ENCODE peak calls at places on chromosomes 4 and X, in six cellular contexts. N is foreskin fibroblast, I is GM13976, V is lower lobe of right lung, O is mucosa of descending colon, D is cardiac muscle cell. Y is an unnamed sample.

GRCh38 chrX:68686684-68687045 is 39.2 kb downstream of the STARD8 start:
- DNase-seq in V (peak), I (peak), O (no peak), N (peak), D (no peak), Y (no peak)

GRCh38 chrX:75074475-75074874 is 81.6 kb downstream of the ABCB7 start:
- DNase-seq in V (no peak), I (no peak), O (no peak), D (no peak), N (no peak), Y (no peak)

GRCh38 chr4:72974694-72975487 is 94.6 kb downstream of the COX18 start:
- DNase-seq in N (peak), O (no peak), D (no peak), I (no peak), V (no peak), Y (peak)

GRCh38 chr4:139315221-139315675 is 13.0 kb upstream of the NDUFC1 start:
- DNase-seq in D (no peak), I (peak), V (no peak), O (no peak), N (no peak), Y (no peak)

GRCh38 chrX:142201113-142201512 is 4.0 kb downstream of the MAGEC2 start:
- DNase-seq in I (no peak), O (no peak), D (no peak), N (no peak), V (no peak), Y (no peak)

GRCh38 chrX:134525086-134525792 is 65.3 kb downstream of the HPRT1 start:
- DNase-seq in V (no peak), I (no peak), N (peak), O (no peak), D (no peak), Y (no peak)

GRCh38 chr4:38154681-38155588 is 194.7 kb downstream of the PTTG2 start:
- DNase-seq in I (peak), V (peak), O (peak), N (no peak), D (no peak), Y (no peak)

GRCh38 chr4:128573781-128574508 is 235.6 kb upstream of the JADE1 start:
- DNase-seq in N (peak), D (peak), V (no peak), O (no peak), I (no peak), Y (no peak)

GRCh38 chr4:40058121-40058520 is 1.5 kb downstream of the N4BP2 start:
- DNase-seq in V (no peak), O (no peak), N (no peak), I (no peak), D (no peak), Y (no peak)

GRCh38 chrX:68186552-68187262 is 246.6 kb downstream of the OPHN1 start:
- DNase-seq in N (peak), I (no peak), O (no peak), V (no peak), D (no peak), Y (no peak)

GRCh38 chr4:47017494-47017893 is 13.9 kb upstream of the GABRB1 start:
- DNase-seq in O (no peak), V (no peak), N (no peak), D (no peak), I (no peak), Y (no peak)

GRCh38 chr4:155666701-155667537 is at the start of gene GUCY1A1:
- DNase-seq in N (peak), V (peak), O (peak), D (peak), I (peak), Y (peak)

GRCh38 chr4:54658321-54659093 is 750 bp downstream of the KIT start:
- DNase-seq in D (peak), I (peak), N (peak), O (peak), V (peak), Y (peak)

GRCh38 chr4:133147365-133147821 is 1.7 kb upstream of the PCDH10 start:
- DNase-seq in O (no peak), D (no peak), N (peak), I (peak), V (no peak), Y (peak)

GRCh38 chr4:159048166-159048886 is 54.6 kb upstream of the RAPGEF2 start:
- DNase-seq in O (peak), D (peak), N (peak), I (no peak), V (peak), Y (peak)

GRCh38 chrX:13940646-13941045 is 89.0 kb downstream of the GEMIN8 start:
- DNase-seq in N (no peak), I (no peak), O (no peak), V (no peak), D (no peak), Y (no peak)

GRCh38 chrX:23235051-23235450 is 99.6 kb upstream of the PTCHD1 start:
- DNase-seq in I (no peak), N (no peak), V (no peak), O (no peak), D (no peak), Y (no peak)

GRCh38 chr4:20474119-20474518 is 222.4 kb downstream of the SLIT2 start:
- DNase-seq in V (no peak), D (peak), N (peak), I (no peak), O (no peak), Y (peak)

GRCh38 chr4:114562176-114562904 is 36.3 kb upstream of the UGT8 start:
- DNase-seq in V (no peak), D (no peak), O (no peak), I (no peak), N (no peak), Y (no peak)

GRCh38 chrX:129655547-129656248 is 942 bp upstream of the APLN start:
- DNase-seq in O (no peak), V (no peak), N (peak), D (peak), I (no peak), Y (peak)

GRCh38 chr4:179110356-179110755 is 1668.1 kb upstream of the AGA start:
- DNase-seq in D (no peak), O (no peak), V (no peak), I (no peak), N (peak), Y (no peak)

GRCh38 chrX:9134341-9134740 is 100.4 kb upstream of the FAM9B start:
- DNase-seq in I (no peak), O (no peak), D (no peak), V (no peak), N (no peak), Y (no peak)

GRCh38 chr4:176277162-176277904 is 8.3 kb upstream of the ASB5 start:
- DNase-seq in N (peak), I (peak), D (peak), O (peak), V (peak), Y (peak)

GRCh38 chrX:52504551-52504950 is 8.9 kb downstream of the XAGE1A start:
- DNase-seq in N (no peak), O (no peak), V (no peak), D (no peak), I (no peak), Y (no peak)

GRCh38 chrX:88603237-88603636 is 143.8 kb upstream of the CPXCR1 start:
- DNase-seq in N (no peak), O (no peak), I (no peak), V (no peak), D (no peak), Y (no peak)

GRCh38 chr4:7753271-7753670 is 186.4 kb downstream of the AFAP1 start:
- DNase-seq in I (no peak), D (no peak), N (no peak), V (peak), O (no peak), Y (no peak)

GRCh38 chr4:139286186-139286698 is 6.2 kb upstream of the MGARP start:
- DNase-seq in I (no peak), V (no peak), N (no peak), D (no peak), O (no peak), Y (no peak)

GRCh38 chr4:89152972-89153371 is 41.6 kb downstream of the TIGD2 start:
- DNase-seq in V (no peak), D (peak), N (peak), I (no peak), O (no peak), Y (no peak)

GRCh38 chr4:168699224-168699878 is 202.5 kb downstream of the PALLD start:
- DNase-seq in I (no peak), O (peak), N (no peak), D (no peak), V (no peak), Y (no peak)

GRCh38 chrX:19514791-19515614 is at the start of gene MAP3K15:
- DNase-seq in I (peak), N (peak), D (peak), V (peak), O (peak), Y (peak)

GRCh38 chr4:123580981-123581664 is 184.5 kb downstream of the SPRY1 start:
- DNase-seq in I (no peak), O (no peak), V (no peak), N (no peak), D (no peak), Y (no peak)

GRCh38 chr4:123096038-123096437 is 173.6 kb upstream of the NUDT6 start:
- DNase-seq in V (no peak), O (no peak), I (no peak), D (peak), N (peak), Y (no peak)

GRCh38 chr4:46844325-46844917 is 64.6 kb downstream of the COX7B2 start:
- DNase-seq in V (no peak), O (no peak), N (peak), D (peak), I (peak), Y (peak)

GRCh38 chr4:3791910-3792542 is 25.8 kb downstream of the ADRA2C start:
- DNase-seq in N (peak), I (peak), D (peak), V (peak), O (peak), Y (peak)
- TF ChIP-seq CTCF in N (no peak), I (no peak), D (no peak), V (no peak), O (no peak), Y (no peak)

GRCh38 chr4:112767386-112767785 is 130.4 kb downstream of the LARP7 start:
- DNase-seq in V (no peak), I (no peak), O (no peak), D (no peak), N (no peak), Y (no peak)

GRCh38 chr4:112770111-112770510 is 133.2 kb downstream of the LARP7 start:
- DNase-seq in N (no peak), D (no peak), V (no peak), O (no peak), I (no peak), Y (no peak)

GRCh38 chr4:112766422-112766821 is 129.5 kb downstream of the LARP7 start:
- DNase-seq in I (peak), V (no peak), D (peak), N (peak), O (no peak), Y (peak)

DNA sequence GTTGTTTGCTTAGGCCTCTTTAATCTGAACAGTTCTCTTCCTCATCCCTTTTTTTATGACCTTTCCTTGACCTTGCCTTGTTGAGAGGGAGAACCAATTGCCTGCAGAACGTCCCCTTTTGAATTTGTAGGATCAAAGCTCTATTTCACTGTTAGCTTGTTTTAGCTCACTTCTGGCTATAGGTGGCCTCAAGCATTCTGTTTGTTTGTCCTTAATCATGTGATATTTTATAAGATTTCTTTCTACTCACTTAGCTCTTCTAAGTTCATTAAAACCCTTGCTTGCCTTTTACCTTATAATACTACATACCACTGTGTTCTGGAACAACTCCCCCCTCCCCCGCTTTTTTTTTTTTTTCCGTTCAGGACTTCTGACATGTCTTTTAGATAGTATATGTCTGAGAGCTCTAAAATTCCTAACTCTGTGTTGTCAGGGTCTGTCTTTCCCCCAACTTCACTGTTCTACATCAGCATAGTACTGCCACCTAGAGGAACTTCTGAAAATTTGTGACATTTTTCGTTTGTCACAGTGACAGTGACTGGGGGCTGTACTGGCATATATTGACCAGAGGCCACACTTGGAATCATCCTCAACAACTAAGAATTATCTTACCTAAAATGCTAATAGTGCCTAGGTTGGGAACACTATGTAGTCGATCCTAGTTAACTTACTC is 128.5 kb downstream of the LARP7 start:
- DNase-seq in I (peak), V (no peak), O (no peak), N (peak), D (peak), Y (peak)
- TF ChIP-seq CTCF in I (peak), V (peak), O (no peak), N (peak), D (peak), Y (peak)

GRCh38 chr4:173537628-173538147 is 7.7 kb upstream of the HAND2 start:
- DNase-seq in I (no peak), O (no peak), V (no peak), D (no peak), N (no peak), Y (no peak)

GRCh38 chr4:173538148-173538902 is 8.3 kb upstream of the HAND2 start:
- DNase-seq in O (peak), I (no peak), V (no peak), N (peak), D (peak), Y (peak)

GRCh38 chr4:173535932-173536331 is 5.9 kb upstream of the HAND2 start:
- DNase-seq in D (no peak), O (no peak), N (no peak), I (no peak), V (no peak), Y (no peak)

GRCh38 chr4:173535165-173535737 is 5.2 kb upstream of the HAND2 start:
- DNase-seq in N (no peak), V (no peak), I (no peak), D (no peak), O (no peak), Y (no peak)

GRCh38 chr4:173536808-173537429 is 6.9 kb upstream of the HAND2 start:
- DNase-seq in D (peak), N (no peak), V (no peak), O (no peak), I (no peak), Y (peak)
- TF ChIP-seq CTCF in D (no peak), N (no peak), V (no peak), O (no peak), I (no peak), Y (peak)

DNA sequence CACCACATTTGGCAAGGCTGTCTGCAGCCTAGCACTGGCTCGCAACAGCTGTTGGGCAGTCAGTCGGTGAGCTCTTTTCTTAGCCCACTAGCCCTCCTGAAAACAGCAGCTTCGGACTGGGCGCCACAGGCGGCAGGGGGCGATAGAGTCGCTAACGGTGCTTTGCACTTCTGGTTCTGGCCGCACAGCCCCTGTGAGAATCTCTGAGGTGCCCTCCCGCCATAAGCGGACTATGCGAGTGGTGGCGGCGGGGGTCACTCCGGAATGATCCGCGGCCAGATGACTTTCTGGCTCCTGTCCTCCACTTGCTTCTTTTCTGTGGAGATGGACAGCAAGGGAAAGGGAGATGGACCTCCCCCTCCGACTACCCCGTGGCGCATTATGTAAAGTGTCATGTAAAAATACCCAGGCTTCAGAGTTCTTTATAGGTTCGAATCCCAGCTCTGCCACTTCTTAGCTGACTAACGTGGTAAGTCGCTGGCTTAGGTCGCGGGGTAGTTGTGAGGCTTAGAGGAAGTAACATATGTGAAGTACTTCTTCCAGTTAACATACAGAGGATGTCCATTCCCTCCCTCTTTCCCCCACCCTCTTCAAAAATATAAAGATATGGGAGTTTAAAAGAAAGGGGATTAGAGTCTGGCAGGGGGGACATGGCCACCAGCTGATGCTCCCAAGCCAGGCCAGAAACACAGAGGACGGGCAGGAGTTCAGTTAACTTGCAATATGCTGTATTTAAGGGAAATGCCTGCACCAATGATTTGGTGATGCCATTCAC is 11.0 kb downstream of the ARHGAP36 start:
- DNase-seq in I (peak), N (peak), D (peak), V (no peak), O (no peak), Y (peak)
- TF ChIP-seq CTCF in I (peak), N (peak), D (peak), V (peak), O (no peak), Y (peak)

GRCh38 chr4:125432078-125432477 is 117.3 kb downstream of the FAT4 start:
- DNase-seq in D (peak), N (peak), I (no peak), O (no peak), V (no peak), Y (peak)
- TF ChIP-seq CTCF in D (peak), N (no peak), I (no peak), O (no peak), V (peak), Y (peak)

DNA sequence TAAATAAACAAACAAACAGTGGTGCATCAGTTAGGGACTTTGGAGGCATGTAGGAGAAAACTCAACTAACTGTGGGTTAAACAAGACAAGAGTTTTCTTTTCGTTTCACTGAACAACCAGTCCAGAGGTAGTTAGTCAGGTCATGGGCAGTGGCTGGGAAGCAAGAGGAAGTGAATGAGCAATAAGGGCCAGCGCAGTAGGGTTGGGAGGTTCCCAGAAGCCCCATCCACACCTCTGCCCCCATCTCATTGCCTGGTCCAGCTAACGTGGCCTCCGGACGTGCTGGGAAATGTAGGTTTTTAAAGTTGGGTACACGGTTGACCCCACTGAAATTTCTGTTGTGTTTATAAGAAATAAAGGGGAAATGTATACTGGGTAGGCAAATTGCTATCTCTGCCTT is 8.7 kb downstream of the GLOD5 start:
- DNase-seq in N (no peak), I (no peak), D (no peak), V (no peak), O (no peak), Y (no peak)
- TF ChIP-seq CTCF in N (no peak), I (no peak), D (no peak), V (no peak), O (no peak), Y (no peak)

GRCh38 chr4:118226611-118227010 is 126.2 kb downstream of the PRSS12 start:
- DNase-seq in V (no peak), I (no peak), D (no peak), N (no peak), O (no peak), Y (no peak)

GRCh38 chr4:118221193-118221800 is 131.5 kb downstream of the PRSS12 start:
- DNase-seq in V (no peak), O (no peak), N (no peak), I (no peak), D (no peak), Y (no peak)

GRCh38 chr4:118225521-118225920 is 127.3 kb downstream of the PRSS12 start:
- DNase-seq in V (no peak), N (peak), O (no peak), D (no peak), I (no peak), Y (no peak)

GRCh38 chr4:118224239-118224829 is 128.5 kb downstream of the PRSS12 start:
- DNase-seq in V (no peak), N (peak), D (peak), I (peak), O (no peak), Y (no peak)
- TF ChIP-seq CTCF in V (peak), N (peak), D (peak), I (peak), O (peak), Y (peak)

GRCh38 chr4:10186228-10187214 is 69.9 kb upstream of the WDR1 start:
- DNase-seq in N (peak), I (no peak), D (peak), O (no peak), V (no peak), Y (no peak)
- TF ChIP-seq CTCF in N (peak), I (no peak), D (peak), O (no peak), V (no peak), Y (no peak)

GRCh38 chr4:45518832-45519231 is 605.0 kb downstream of the GABRG1 start:
- DNase-seq in O (no peak), I (no peak), D (no peak), V (no peak), N (no peak), Y (no peak)
- TF ChIP-seq CTCF in O (no peak), I (no peak), D (no peak), V (no peak), N (no peak), Y (no peak)

GRCh38 chr4:156815717-156816319 is 155.8 kb downstream of the PDGFC start:
- DNase-seq in D (no peak), V (no peak), O (no peak), N (no peak), I (no peak), Y (peak)

GRCh38 chr4:156816356-156816755 is 155.2 kb downstream of the PDGFC start:
- DNase-seq in N (no peak), V (no peak), D (no peak), I (no peak), O (no peak), Y (no peak)

DNA sequence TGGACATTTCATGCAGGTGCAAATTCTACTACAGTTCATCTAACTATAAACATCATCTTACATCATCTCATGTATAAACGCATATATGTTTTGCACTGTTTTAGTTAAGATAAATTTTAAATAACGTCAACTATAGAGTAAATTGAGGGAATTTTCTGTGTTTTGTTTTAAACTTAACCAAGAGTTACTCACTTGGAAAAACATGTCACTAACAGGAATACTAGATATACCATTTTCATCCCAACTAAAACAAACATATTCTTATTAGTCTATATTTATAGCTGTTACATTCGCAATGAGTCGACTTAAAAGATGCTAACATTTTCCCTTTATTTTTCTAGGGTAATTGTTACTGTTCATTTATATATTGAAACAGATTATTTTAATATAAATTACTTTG is 159.6 kb downstream of the PDGFC start:
- DNase-seq in O (no peak), V (no peak), N (no peak), I (no peak), D (no peak), Y (no peak)
- TF ChIP-seq CTCF in O (no peak), V (no peak), N (no peak), I (no peak), D (no peak), Y (no peak)

Y was measured in nephron progenitor cell.